ENCODE peak calls at places on chromosomes 2 and 18, in five cellular contexts. S is HCT116, W is keratinocyte, M is hepatocyte, O is GM23338. N is an unnamed sample.

GRCh38 chr2:46929612-46930011 is 14.0 kb upstream of the MCFD2 start:
- DNase-seq in W (no peak), M (no peak), S (no peak), O (no peak), N (peak)

GRCh38 chr18:6683112-6683876 is 46.2 kb upstream of the ARHGAP28 start:
- DNase-seq in M (peak), O (peak), W (no peak), S (no peak), N (no peak)

GRCh38 chr2:49753344-49753930 is 599.1 kb upstream of the FSHR start:
- DNase-seq in W (no peak), M (peak), S (no peak), O (no peak), N (no peak)

GRCh38 chr18:11762429-11762828 is 73.4 kb downstream of the GNAL start:
- DNase-seq in M (no peak), W (no peak), O (no peak), S (no peak), N (no peak)

GRCh38 chr2:65465124-65465523 is 32.7 kb upstream of the SPRED2 start:
- DNase-seq in M (no peak), O (no peak), W (no peak), S (no peak), N (peak)

GRCh38 chr2:140597836-140598235 is 1533.0 kb downstream of the LRP1B start:
- DNase-seq in S (no peak), W (no peak), M (no peak), O (peak), N (no peak)

GRCh38 chr2:233691443-233692433 is 952 bp upstream of the UGT1A6 start:
- DNase-seq in S (no peak), W (peak), M (no peak), O (no peak), N (no peak)

GRCh38 chr2:242010567-242011513 is 141.3 kb downstream of the RTP5 start:
- DNase-seq in O (no peak), S (no peak), M (no peak), W (no peak), N (peak)

GRCh38 chr2:45343618-45344017 is 267.4 kb downstream of the SRBD1 start:
- DNase-seq in O (no peak), W (no peak), M (no peak), S (no peak), N (no peak)

GRCh38 chr2:222372993-222373392 is 51.4 kb upstream of the SGPP2 start:
- DNase-seq in M (no peak), S (no peak), W (no peak), O (no peak), N (no peak)

GRCh38 chr2:157790780-157791179 is 85.3 kb downstream of the ACVR1 start:
- DNase-seq in W (no peak), O (no peak), S (no peak), M (no peak), N (no peak)

GRCh38 chr2:86138736-86139625 is 32.9 kb downstream of the PTCD3 start:
- DNase-seq in W (no peak), M (no peak), S (no peak), O (no peak), N (no peak)

GRCh38 chr2:63058149-63058741 is 7.6 kb downstream of the OTX1 start:
- DNase-seq in W (no peak), S (no peak), M (no peak), O (peak), N (peak)

GRCh38 chr2:12389354-12390045 is 327.2 kb upstream of the TRIB2 start:
- DNase-seq in S (no peak), W (no peak), M (no peak), O (no peak), N (peak)

GRCh38 chr2:72778410-72778809 is 47.4 kb downstream of the EXOC6B start:
- DNase-seq in O (no peak), S (no peak), W (no peak), M (no peak), N (peak)

GRCh38 chr18:44723973-44724778 is 43.5 kb downstream of the SETBP1 start:
- DNase-seq in W (no peak), O (peak), M (no peak), S (no peak), N (no peak)

GRCh38 chr2:96150791-96151594 is 5.8 kb upstream of the DUSP2 start:
- DNase-seq in O (no peak), M (peak), S (no peak), W (no peak), N (no peak)

GRCh38 chr2:191641609-191642008 is 36.3 kb upstream of the NABP1 start:
- DNase-seq in O (no peak), M (no peak), S (no peak), W (no peak), N (no peak)

GRCh38 chr2:235669983-235670962 is 176.4 kb downstream of the AGAP1 start:
- DNase-seq in S (no peak), W (no peak), O (peak), M (peak), N (peak)

GRCh38 chr18:44744206-44745180 is 63.8 kb downstream of the SETBP1 start:
- DNase-seq in S (no peak), W (no peak), O (peak), M (no peak), N (no peak)

GRCh38 chr18:79049506-79049905 is 19.7 kb upstream of the ATP9B start:
- DNase-seq in M (no peak), W (no peak), S (no peak), O (no peak), N (no peak)

GRCh38 chr2:201618744-201619654 is 24.3 kb downstream of the TMEM237 start:
- DNase-seq in S (no peak), O (peak), W (no peak), M (no peak), N (peak)

GRCh38 chr2:101871480-101871879 is 120.3 kb upstream of the IL1R2 start:
- DNase-seq in M (no peak), O (no peak), W (no peak), S (no peak), N (no peak)

GRCh38 chr2:99085400-99085799 is 56.1 kb upstream of the C2orf15 start:
- DNase-seq in W (no peak), M (no peak), S (no peak), O (peak), N (peak)

GRCh38 chr2:99079226-99079625 is 62.3 kb upstream of the C2orf15 start:
- DNase-seq in M (no peak), O (no peak), S (no peak), W (no peak), N (no peak)

GRCh38 chr2:99086385-99086784 is 55.1 kb upstream of the C2orf15 start:
- DNase-seq in O (no peak), S (no peak), M (no peak), W (no peak), N (no peak)

GRCh38 chr2:99084256-99084655 is 57.3 kb upstream of the C2orf15 start:
- DNase-seq in S (no peak), O (peak), W (no peak), M (no peak), N (no peak)

DNA sequence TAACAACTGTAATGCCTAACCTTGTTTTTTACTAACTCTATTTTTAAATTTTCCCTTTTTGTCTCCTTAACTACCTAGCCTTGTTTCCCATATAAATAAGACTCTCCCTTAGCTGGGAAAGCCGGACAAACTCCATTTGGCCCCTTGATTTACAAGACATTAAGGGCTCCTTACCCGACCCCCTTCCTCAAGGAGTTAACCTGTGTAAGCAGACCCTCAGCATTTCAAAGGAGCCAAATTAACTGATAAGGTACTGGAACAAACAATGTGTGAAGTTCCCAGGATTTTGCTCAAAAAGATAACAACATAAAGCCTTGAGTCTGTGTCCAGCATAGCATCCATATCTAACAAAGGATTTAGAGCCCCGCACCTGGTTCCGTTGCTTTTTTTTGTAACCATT is 59.6 kb upstream of the C2orf15 start:
- DNase-seq in S (no peak), W (no peak), O (peak), M (no peak), N (no peak)
- H3K4me3 ChIP-seq in S (no peak), W (no peak), O (peak), M (no peak), N (no peak)

GRCh38 chr2:218959761-218960195 is 312 bp downstream of the CDK5R2 start:
- DNase-seq in W (no peak), M (no peak), O (peak), S (no peak), N (no peak)
- TF ChIP-seq EZH2 in W (peak), M (peak), O (peak), S (no peak), N (no peak)

GRCh38 chr2:106142683-106143082 is 51.4 kb downstream of the UXS1 start:
- DNase-seq in O (no peak), S (no peak), W (no peak), M (no peak), N (peak)
- H3K4me3 ChIP-seq in O (no peak), S (no peak), W (no peak), M (no peak), N (no peak)

GRCh38 chr2:66575625-66576371 is 140.9 kb downstream of the MEIS1 start:
- DNase-seq in O (peak), S (no peak), M (peak), W (no peak), N (peak)

GRCh38 chr2:66578853-66579158 is 143.9 kb downstream of the MEIS1 start:
- DNase-seq in O (no peak), M (no peak), W (no peak), S (no peak), N (no peak)

GRCh38 chr2:66578067-66578852 is 143.3 kb downstream of the MEIS1 start:
- DNase-seq in O (no peak), M (peak), W (no peak), S (no peak), N (no peak)

GRCh38 chr2:66576381-66577330 is 141.7 kb downstream of the MEIS1 start:
- DNase-seq in S (no peak), W (no peak), O (peak), M (peak), N (peak)

GRCh38 chr2:66577331-66578041 is 142.6 kb downstream of the MEIS1 start:
- DNase-seq in W (no peak), O (peak), M (peak), S (no peak), N (no peak)
- TF ChIP-seq EZH2 in W (peak), O (peak), M (peak), S (no peak), N (no peak)

GRCh38 chr2:231687133-231687852 is 21.0 kb upstream of the PTMA start:
- DNase-seq in O (peak), W (no peak), M (peak), S (no peak), N (peak)
- H3K4me3 ChIP-seq in O (peak), W (no peak), M (no peak), S (peak), N (no peak)

GRCh38 chr18:56803076-56803475 is 151.9 kb downstream of the WDR7 start:
- DNase-seq in S (no peak), M (no peak), W (no peak), O (no peak), N (peak)
- TF ChIP-seq EZH2 in S (no peak), M (no peak), W (no peak), O (no peak), N (no peak)

GRCh38 chr2:128637481-128638155 is 318.9 kb upstream of the HS6ST1 start:
- DNase-seq in M (no peak), S (no peak), W (no peak), O (no peak), N (peak)

GRCh38 chr2:128639693-128640092 is 321.0 kb upstream of the HS6ST1 start:
- DNase-seq in M (no peak), O (no peak), W (no peak), S (no peak), N (peak)

GRCh38 chr2:128636802-128637147 is 318.1 kb upstream of the HS6ST1 start:
- DNase-seq in S (no peak), W (no peak), M (no peak), O (no peak), N (no peak)

GRCh38 chr2:128638741-128639477 is 320.2 kb upstream of the HS6ST1 start:
- DNase-seq in M (no peak), O (peak), S (no peak), W (no peak), N (peak)

GRCh38 chr2:128638311-128638710 is 319.6 kb upstream of the HS6ST1 start:
- DNase-seq in W (no peak), M (no peak), O (peak), S (no peak), N (no peak)
- H3K4me3 ChIP-seq in W (no peak), M (no peak), O (no peak), S (no peak), N (no peak)

GRCh38 chr2:43225788-43226557 is 433 bp downstream of the ZFP36L2 start:
- DNase-seq in O (peak), W (no peak), M (peak), S (no peak), N (peak)

GRCh38 chr2:43224571-43225092 is 1.8 kb downstream of the ZFP36L2 start:
- DNase-seq in M (peak), S (no peak), W (no peak), O (peak), N (peak)

GRCh38 chr2:43224131-43224570 is 2.3 kb downstream of the ZFP36L2 start:
- DNase-seq in S (no peak), M (peak), W (no peak), O (peak), N (peak)

GRCh38 chr2:43226558-43226954 is at the start of gene ZFP36L2:
- DNase-seq in M (peak), S (peak), W (no peak), O (peak), N (peak)

DNA sequence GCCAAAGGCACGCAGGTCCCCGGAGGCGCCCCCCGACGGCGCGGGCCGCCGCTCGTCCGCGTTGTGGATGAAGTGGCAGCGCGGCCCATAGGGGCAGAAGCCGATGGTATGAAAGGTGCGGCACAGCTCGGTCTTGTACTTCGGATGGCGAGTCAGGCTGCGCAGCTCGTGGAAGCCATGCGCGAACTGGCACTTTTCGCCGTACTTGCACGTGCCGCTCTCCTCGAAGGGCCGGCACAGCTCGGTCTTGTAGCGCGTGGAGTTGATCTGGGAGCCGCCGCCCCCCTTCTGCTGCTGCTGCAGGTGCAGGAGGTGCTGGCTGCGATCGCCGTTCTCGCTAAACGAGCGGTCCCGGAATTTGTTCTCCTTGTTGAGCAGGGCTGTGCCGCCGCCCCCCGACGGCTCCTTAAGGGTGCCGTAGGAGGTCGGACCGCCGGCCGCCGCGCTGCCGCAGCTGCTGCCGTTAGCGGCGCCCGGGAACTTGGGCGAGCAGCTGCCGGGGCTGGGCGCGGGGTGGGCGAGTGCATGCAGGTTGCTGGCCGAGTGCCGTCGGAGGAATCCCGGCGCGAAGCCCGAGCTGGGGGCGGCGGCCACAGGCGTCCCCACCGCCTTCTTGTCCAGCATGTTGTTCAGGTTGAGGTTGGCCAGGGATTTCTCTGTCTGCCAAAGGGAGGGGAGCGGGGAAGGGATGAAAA is 1.2 kb downstream of the ZFP36L2 start:
- DNase-seq in S (no peak), M (peak), O (peak), W (no peak), N (peak)
- TF ChIP-seq EZH2 in S (no peak), M (no peak), O (no peak), W (no peak), N (no peak)

N was measured in GM23248.